ENCODE peak calls at places on chromosomes 3 and 15, in seven cellular contexts. One of them, this sample, is unnamed.

GRCh38 chr3:4011136-4011535 is 211.9 kb downstream of the LRRN1 start:
- DNase-seq in GM06990: no peak
- DNase-seq in DMS53: no peak
- DNase-seq in Karpas-422: no peak
- DNase-seq in OCI-LY7: no peak
- DNase-seq in Daoy: no peak
- DNase-seq in activated CD8-positive, alpha-beta memory T cell treated with anti-CD3 and anti-CD28 coated beads, Interleukin-2, amount 50 U/mL, for 4 hours: no peak
- DNase-seq in this sample: no peak

GRCh38 chr3:29065211-29065785 is 215.6 kb upstream of the RBMS3 start:
- DNase-seq in GM06990: no peak
- DNase-seq in DMS53: peak
- DNase-seq in Karpas-422: no peak
- DNase-seq in OCI-LY7: no peak
- DNase-seq in Daoy: peak
- DNase-seq in activated CD8-positive, alpha-beta memory T cell treated with anti-CD3 and anti-CD28 coated beads, Interleukin-2, amount 50 U/mL, for 4 hours: no peak
- DNase-seq in this sample: no peak

GRCh38 chr15:25762015-25762662 is 101.0 kb downstream of the ATP10A start:
- DNase-seq in GM06990: no peak
- DNase-seq in DMS53: no peak
- DNase-seq in Karpas-422: no peak
- DNase-seq in OCI-LY7: no peak
- DNase-seq in Daoy: peak
- DNase-seq in activated CD8-positive, alpha-beta memory T cell treated with anti-CD3 and anti-CD28 coated beads, Interleukin-2, amount 50 U/mL, for 4 hours: no peak
- DNase-seq in this sample: no peak

GRCh38 chr3:46420931-46421330 is 13.9 kb downstream of the CCRL2 start:
- DNase-seq in GM06990: no peak
- DNase-seq in DMS53: no peak
- DNase-seq in Karpas-422: no peak
- DNase-seq in OCI-LY7: no peak
- DNase-seq in Daoy: no peak
- DNase-seq in activated CD8-positive, alpha-beta memory T cell treated with anti-CD3 and anti-CD28 coated beads, Interleukin-2, amount 50 U/mL, for 4 hours: no peak
- DNase-seq in this sample: no peak

GRCh38 chr3:12155833-12156232 is 2.9 kb downstream of the TIMP4 start:
- DNase-seq in GM06990: no peak
- DNase-seq in DMS53: peak
- DNase-seq in Karpas-422: no peak
- DNase-seq in OCI-LY7: no peak
- DNase-seq in Daoy: peak
- DNase-seq in activated CD8-positive, alpha-beta memory T cell treated with anti-CD3 and anti-CD28 coated beads, Interleukin-2, amount 50 U/mL, for 4 hours: no peak
- DNase-seq in this sample: no peak

GRCh38 chr3:174862101-174862500 is 3.0 kb downstream of the NAALADL2 start:
- DNase-seq in GM06990: no peak
- DNase-seq in DMS53: peak
- DNase-seq in Karpas-422: no peak
- DNase-seq in OCI-LY7: no peak
- DNase-seq in Daoy: peak
- DNase-seq in activated CD8-positive, alpha-beta memory T cell treated with anti-CD3 and anti-CD28 coated beads, Interleukin-2, amount 50 U/mL, for 4 hours: no peak
- DNase-seq in this sample: no peak

GRCh38 chr3:140186421-140186920 is 251.5 kb downstream of the CLSTN2 start:
- DNase-seq in GM06990: no peak
- DNase-seq in DMS53: peak
- DNase-seq in Karpas-422: no peak
- DNase-seq in OCI-LY7: no peak
- DNase-seq in Daoy: peak
- DNase-seq in activated CD8-positive, alpha-beta memory T cell treated with anti-CD3 and anti-CD28 coated beads, Interleukin-2, amount 50 U/mL, for 4 hours: no peak
- DNase-seq in this sample: no peak

GRCh38 chr15:48644827-48645557 is 517 bp downstream of the FBN1 start:
- DNase-seq in GM06990: peak
- DNase-seq in DMS53: peak
- DNase-seq in Karpas-422: no peak
- DNase-seq in OCI-LY7: no peak
- DNase-seq in Daoy: peak
- DNase-seq in activated CD8-positive, alpha-beta memory T cell treated with anti-CD3 and anti-CD28 coated beads, Interleukin-2, amount 50 U/mL, for 4 hours: no peak
- DNase-seq in this sample: peak

GRCh38 chr3:99579246-99579645 is 59.1 kb upstream of the COL8A1 start:
- DNase-seq in GM06990: no peak
- DNase-seq in DMS53: no peak
- DNase-seq in Karpas-422: no peak
- DNase-seq in OCI-LY7: no peak
- DNase-seq in Daoy: peak
- DNase-seq in activated CD8-positive, alpha-beta memory T cell treated with anti-CD3 and anti-CD28 coated beads, Interleukin-2, amount 50 U/mL, for 4 hours: no peak
- DNase-seq in this sample: no peak